ENCODE peak calls at places on chromosomes 12 and 14, in eight cellular contexts. U is MM.1S, R is neural progenitor cell, Q is keratinocyte, L is neuronal stem cell, G is IMR-90, M is A549, F is mesendoderm. B is an unnamed sample.

GRCh38 chr14:52351561-52352491 is 37.7 kb downstream of the PTGER2 start:
- DNase-seq in F (no peak), L (no peak), Q (no peak), R (no peak), G (peak), U (no peak), M (peak), B (peak)

GRCh38 chr12:68499616-68500015 is 111.1 kb upstream of the RAP1B start:
- DNase-seq in L (no peak), U (no peak), F (no peak), Q (no peak), M (no peak), G (no peak), R (no peak), B (no peak)

GRCh38 chr14:103206023-103206481 is 82.8 kb downstream of the TNFAIP2 start:
- DNase-seq in G (no peak), L (no peak), U (no peak), R (no peak), F (no peak), M (no peak), Q (no peak), B (no peak)

GRCh38 chr12:100823988-100824387 is 29.4 kb downstream of the ANO4 start:
- DNase-seq in U (no peak), R (no peak), M (no peak), F (peak), G (peak), L (no peak), Q (no peak), B (peak)

GRCh38 chr14:92880851-92881250 is 42.1 kb upstream of the CHGA start:
- DNase-seq in R (peak), G (peak), U (no peak), L (no peak), Q (no peak), M (peak), F (peak), B (peak)

GRCh38 chr12:53930591-53931255 is 7.9 kb upstream of the HOXC13 start:
- DNase-seq in R (no peak), G (no peak), F (no peak), U (no peak), Q (no peak), M (no peak), L (no peak), B (no peak)

GRCh38 chr14:54955143-54955542 is 52.5 kb upstream of the GCH1 start:
- DNase-seq in M (no peak), G (no peak), U (no peak), F (no peak), R (no peak), Q (no peak), L (no peak), B (no peak)

GRCh38 chr14:102568115-102568614 is 24.3 kb upstream of the RCOR1 start:
- DNase-seq in M (peak), L (no peak), F (peak), U (peak), R (no peak), G (no peak), Q (no peak), B (peak)

GRCh38 chr12:1590083-1590979 is 4.0 kb downstream of the FBXL14 start:
- DNase-seq in F (peak), M (no peak), L (peak), Q (no peak), R (peak), G (peak), U (no peak), B (peak)

GRCh38 chr14:92323031-92323915 is at the start of gene SLC24A4:
- DNase-seq in L (peak), G (no peak), M (peak), Q (no peak), R (peak), F (peak), U (no peak), B (peak)

GRCh38 chr14:20387577-20387976 is 25.7 kb downstream of the TEP1 start:
- DNase-seq in F (peak), R (no peak), G (no peak), U (no peak), L (no peak), Q (no peak), M (no peak), B (no peak)

GRCh38 chr12:24212496-24212895 is 263.0 kb upstream of the SOX5 start:
- DNase-seq in U (no peak), Q (no peak), L (no peak), R (no peak), F (no peak), M (no peak), G (no peak), B (no peak)

GRCh38 chr14:68248481-68249255 is 429.1 kb downstream of the RAD51B start:
- DNase-seq in L (peak), M (peak), U (peak), G (peak), Q (no peak), F (peak), R (peak), B (peak)

GRCh38 chr14:65462411-65462810 is 49.9 kb downstream of the FUT8 start:
- DNase-seq in M (no peak), L (no peak), F (no peak), U (no peak), R (no peak), G (peak), Q (peak), B (peak)

GRCh38 chr14:78758333-78758732 is 588.2 kb downstream of the NRXN3 start:
- DNase-seq in R (peak), M (peak), L (peak), Q (no peak), G (peak), F (peak), U (peak), B (peak)

GRCh38 chr14:22850944-22851790 is 14.8 kb downstream of the MMP14 start:
- DNase-seq in U (no peak), F (peak), L (no peak), R (no peak), G (peak), M (no peak), Q (peak), B (peak)

GRCh38 chr14:92160619-92161018 is 38.9 kb downstream of the CPSF2 start:
- DNase-seq in L (no peak), U (no peak), M (peak), Q (no peak), R (no peak), G (peak), F (no peak), B (peak)

GRCh38 chr12:89733579-89734201 is 25.1 kb upstream of the ATP2B1 start:
- DNase-seq in L (no peak), F (no peak), R (no peak), M (no peak), G (peak), Q (peak), U (no peak), B (peak)

GRCh38 chr12:109093022-109093918 is at the start of gene ALKBH2:
- DNase-seq in L (peak), F (peak), Q (peak), R (peak), G (peak), U (peak), M (peak), B (peak)

GRCh38 chr12:92136883-92137582 is 8.6 kb downstream of the BTG1 start:
- DNase-seq in Q (peak), R (peak), L (no peak), G (peak), M (peak), F (no peak), U (peak), B (peak)

GRCh38 chr12:14366211-14366762 is 805 bp downstream of the ATF7IP start:
- DNase-seq in U (peak), L (no peak), M (peak), R (no peak), G (peak), Q (no peak), F (peak), B (no peak)

GRCh38 chr14:84323450-84323849 is 1206.5 kb upstream of the FLRT2 start:
- DNase-seq in Q (no peak), G (no peak), M (no peak), L (no peak), U (no peak), F (no peak), R (no peak), B (no peak)

GRCh38 chr14:60515696-60516284 is 6.8 kb downstream of the SIX6 start:
- DNase-seq in M (no peak), G (no peak), F (peak), U (no peak), R (peak), L (peak), Q (no peak), B (no peak)

GRCh38 chr14:72451081-72451972 is 442.6 kb downstream of the DPF3 start:
- DNase-seq in L (peak), U (peak), M (no peak), Q (no peak), F (peak), G (no peak), R (peak), B (no peak)

GRCh38 chr14:100066984-100067383 is 1.8 kb downstream of the EVL start:
- DNase-seq in G (no peak), Q (no peak), F (no peak), L (no peak), R (no peak), M (no peak), U (no peak), B (no peak)

GRCh38 chr14:79011091-79011919 is 841.1 kb downstream of the NRXN3 start:
- DNase-seq in F (peak), R (peak), Q (peak), U (no peak), G (peak), M (peak), L (peak), B (peak)

GRCh38 chr12:46919666-46920065 is 93.9 kb upstream of the SLC38A4 start:
- DNase-seq in G (peak), U (no peak), R (no peak), L (no peak), F (no peak), M (no peak), Q (no peak), B (no peak)

GRCh38 chr12:83114042-83114441 is 427.3 kb downstream of the TMTC2 start:
- DNase-seq in M (no peak), G (no peak), R (peak), F (no peak), U (no peak), L (no peak), Q (no peak), B (no peak)

DNA sequence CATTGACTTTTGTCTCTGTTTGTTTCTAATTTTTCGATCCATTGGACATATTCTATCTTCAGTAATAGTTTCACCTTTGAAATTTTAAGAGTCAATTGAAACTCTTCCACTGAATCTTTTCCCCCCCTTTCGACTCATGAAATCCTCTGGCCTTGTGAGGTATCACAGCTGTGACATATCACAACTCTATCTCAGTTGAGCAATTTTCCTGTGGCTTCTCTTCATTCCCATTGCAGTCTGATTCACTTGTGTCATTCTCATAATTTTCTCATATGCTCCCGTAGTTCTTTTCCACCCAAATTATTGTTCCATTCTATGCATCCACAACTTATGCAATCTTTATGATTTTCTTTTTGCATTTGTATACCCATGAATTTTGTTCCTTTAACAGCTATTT is 261.6 kb downstream of the DACT1 start:
- DNase-seq in R (no peak), M (peak), L (no peak), U (no peak), Q (peak), F (no peak), G (peak), B (peak)
- H3K4me2 ChIP-seq in R (no peak), M (peak), L (no peak), U (no peak), Q (peak), F (no peak), G (peak), B (peak)

GRCh38 chr14:63686926-63687325 is 40.9 kb downstream of the SGPP1 start:
- DNase-seq in R (no peak), F (peak), L (no peak), M (no peak), U (no peak), Q (peak), G (no peak), B (no peak)

GRCh38 chr14:63689132-63689531 is 38.7 kb downstream of the SGPP1 start:
- DNase-seq in G (no peak), U (no peak), M (no peak), L (no peak), F (peak), Q (no peak), R (no peak), B (no peak)

GRCh38 chr14:63682727-63683593 is 41.3 kb upstream of the WDR89 start:
- DNase-seq in R (no peak), G (no peak), M (no peak), F (peak), Q (no peak), L (no peak), U (no peak), B (no peak)

GRCh38 chr14:63685401-63685800 is 42.5 kb downstream of the SGPP1 start:
- DNase-seq in L (no peak), G (no peak), M (no peak), U (no peak), Q (no peak), F (no peak), R (no peak), B (no peak)
- H3K27ac ChIP-seq in L (no peak), G (no peak), M (no peak), U (no peak), Q (no peak), F (no peak), R (no peak), B (no peak)

DNA sequence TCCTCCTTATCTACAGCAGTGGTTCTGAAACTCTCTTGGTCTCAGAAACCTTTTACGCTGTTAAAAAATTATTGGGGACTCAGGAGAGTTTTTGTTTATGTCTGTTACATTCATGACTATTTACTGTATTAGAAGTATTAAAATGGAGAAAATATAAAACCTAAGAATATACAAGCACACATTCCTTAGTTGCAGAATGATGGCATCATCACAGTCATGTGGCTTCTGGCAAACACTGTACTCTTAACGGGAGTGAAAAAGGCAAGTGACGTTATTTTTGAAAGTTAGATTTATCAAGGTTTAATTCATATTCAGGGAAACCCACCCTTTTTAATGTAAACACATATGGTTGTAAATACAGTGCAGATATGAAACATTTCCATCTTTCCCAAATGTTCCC is 456.7 kb downstream of the PCNX1 start:
- DNase-seq in M (no peak), G (peak), U (no peak), L (no peak), F (no peak), Q (no peak), R (no peak), B (no peak)
- H3K4me2 ChIP-seq in M (no peak), G (peak), U (no peak), L (no peak), F (no peak), Q (peak), R (no peak), B (peak)

GRCh38 chr12:475286-475685 is 15.5 kb downstream of the B4GALNT3 start:
- DNase-seq in G (no peak), Q (no peak), L (no peak), R (no peak), M (no peak), U (no peak), F (no peak), B (no peak)
- H3K27ac ChIP-seq in G (no peak), Q (no peak), L (no peak), R (no peak), M (no peak), U (no peak), F (no peak), B (no peak)

DNA sequence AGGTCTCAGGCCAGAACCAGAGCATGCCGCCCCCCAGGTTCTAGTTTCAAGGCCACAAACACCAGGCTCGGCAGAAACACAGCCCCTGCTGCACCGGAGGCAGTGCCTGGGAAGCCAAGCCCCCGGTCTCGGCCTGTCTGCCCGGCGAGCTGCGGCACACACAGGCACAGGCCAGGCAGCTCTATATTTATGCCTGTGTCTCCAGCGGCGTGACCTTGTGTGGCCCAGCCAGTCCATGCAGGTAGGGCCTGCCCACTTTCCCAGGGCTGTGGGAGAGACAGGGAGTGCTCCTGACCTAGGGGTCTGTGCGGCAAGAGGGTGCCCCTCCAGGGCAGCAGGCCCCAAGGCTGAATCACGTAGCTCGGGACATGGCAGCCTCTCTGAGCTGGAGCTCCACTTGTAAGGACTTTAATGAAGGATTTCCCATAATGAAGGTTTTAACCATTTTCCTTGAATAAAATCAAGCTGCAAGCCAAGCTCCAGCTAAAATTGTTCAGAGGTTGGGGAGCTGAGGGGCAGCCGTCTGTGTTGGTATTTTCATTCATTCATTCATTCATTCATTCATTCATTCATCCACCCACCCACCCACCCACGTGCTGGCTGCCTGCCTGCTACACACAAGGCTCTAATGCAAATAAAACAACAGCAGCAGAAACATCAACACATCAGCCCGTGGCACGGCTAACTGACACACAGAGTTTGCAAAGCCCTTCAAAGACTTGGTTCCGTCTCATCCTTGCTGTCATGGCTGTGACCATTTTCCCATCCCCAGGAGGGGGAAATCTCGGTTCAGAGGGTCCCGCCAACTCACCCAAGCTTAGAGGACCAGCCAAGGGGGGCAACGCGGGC is 92.0 kb downstream of the RFLNA start:
- DNase-seq in U (no peak), R (no peak), F (no peak), M (peak), L (no peak), Q (no peak), G (no peak), B (no peak)
- H3K4me2 ChIP-seq in U (no peak), R (no peak), F (no peak), M (peak), L (no peak), Q (no peak), G (peak), B (no peak)